ENCODE peak calls at places on chromosomes 16 and 17, in four cellular contexts. S is heart right ventricle, X is tibial nerve, O is fibroblast of lung. G is an unnamed sample. For H3K4me1 and H3K9me3, the result is how much of the 10 kb centered on the place peaks cover.

GRCh38 chr16:66569131-66569530 is 2.9 kb downstream of the CMTM1 start:
- DNase-seq in S (no peak), X (no peak), O (peak), G (no peak)

GRCh38 chr17:4477286-4477791 is 21.3 kb upstream of the SPNS2 start:
- DNase-seq in S (no peak), X (no peak), O (no peak), G (no peak)

GRCh38 chr17:49596613-49597244 is 21.1 kb downstream of the NXPH3 start:
- DNase-seq in S (no peak), X (no peak), O (no peak), G (no peak)

GRCh38 chr17:63446981-63447687 is 1.0 kb upstream of the CYB561 start:
- DNase-seq in S (no peak), X (peak), O (no peak), G (peak)

GRCh38 chr16:73053379-73054130 is 5.6 kb upstream of the ZFHX3 start:
- DNase-seq in S (no peak), X (no peak), O (peak), G (peak)

GRCh38 chr16:11142951-11143740 is 112.9 kb downstream of the SOCS1 start:
- DNase-seq in S (no peak), X (no peak), O (no peak), G (no peak)

GRCh38 chr17:83154311-83155127 is 75.1 kb downstream of the METRNL start:
- DNase-seq in S (no peak), X (peak), O (no peak), G (no peak)

GRCh38 chr17:28871056-28871579 is 16.3 kb downstream of the ERAL1 start:
- DNase-seq in S (no peak), X (no peak), O (no peak), G (no peak)

GRCh38 chr16:71963125-71963875 is 36.9 kb downstream of the PKD1L3 start:
- DNase-seq in S (no peak), X (no peak), O (no peak), G (no peak)

GRCh38 chr17:30273373-30273772 is 18.4 kb downstream of the BLMH start:
- DNase-seq in S (no peak), X (no peak), O (peak), G (no peak)

GRCh38 chr17:56108811-56109284 is 44.4 kb upstream of the ANKFN1 start:
- DNase-seq in S (no peak), X (no peak), O (no peak), G (no peak)

DNA sequence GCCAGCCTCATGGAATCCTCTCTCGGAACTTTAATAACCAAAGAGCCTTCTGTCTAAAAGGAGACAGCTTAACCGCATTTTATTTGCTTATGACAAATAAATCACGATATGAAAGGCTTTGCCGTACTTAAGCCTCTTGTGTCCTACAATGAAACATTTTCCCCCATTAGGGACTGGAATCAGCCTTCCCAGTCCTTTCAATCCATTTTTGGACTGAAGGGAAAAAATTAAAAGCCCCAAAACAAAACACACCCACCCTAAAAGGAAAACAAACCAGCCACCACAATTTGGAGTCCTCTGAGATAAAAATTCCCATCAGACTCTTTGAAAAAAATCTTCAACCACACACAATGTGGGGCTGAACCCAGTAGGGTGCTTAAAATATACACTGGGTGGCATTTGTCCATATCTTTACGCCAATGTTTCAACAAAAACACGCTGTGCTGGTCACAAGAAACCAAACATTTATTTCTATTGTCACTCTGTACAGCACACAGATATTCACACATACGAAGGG is 3.0 kb downstream of the HOXB4 start:
- DNase-seq in S (no peak), X (no peak), O (peak), G (no peak)
- H3K4me3 ChIP-seq in S (no peak), X (peak), O (peak), G (no peak)

DNA sequence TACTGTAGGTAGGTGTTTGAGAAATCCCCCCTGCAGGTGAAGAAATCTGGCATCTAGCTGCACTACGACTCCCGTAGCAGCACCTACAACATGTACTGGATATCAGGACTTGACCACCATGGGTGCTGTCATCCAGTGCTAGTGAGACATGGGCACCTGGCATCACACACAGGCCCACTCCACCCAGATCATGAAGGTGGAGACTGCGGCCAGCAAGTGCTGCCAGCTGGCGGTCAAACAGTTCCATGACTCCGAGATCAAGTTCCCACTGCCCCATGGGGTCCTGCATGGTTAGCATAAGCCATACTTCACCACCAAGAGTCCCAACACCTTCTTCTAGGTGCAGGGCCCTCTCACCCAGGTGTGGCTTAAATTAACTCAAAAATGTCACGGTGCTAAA is 213.0 kb upstream of the C17orf78 start:
- DNase-seq in S (no peak), X (no peak), O (no peak), G (no peak)
- H3K4me1 ChIP-seq in S (under half), X (under half), O (under half), G (under half)

DNA sequence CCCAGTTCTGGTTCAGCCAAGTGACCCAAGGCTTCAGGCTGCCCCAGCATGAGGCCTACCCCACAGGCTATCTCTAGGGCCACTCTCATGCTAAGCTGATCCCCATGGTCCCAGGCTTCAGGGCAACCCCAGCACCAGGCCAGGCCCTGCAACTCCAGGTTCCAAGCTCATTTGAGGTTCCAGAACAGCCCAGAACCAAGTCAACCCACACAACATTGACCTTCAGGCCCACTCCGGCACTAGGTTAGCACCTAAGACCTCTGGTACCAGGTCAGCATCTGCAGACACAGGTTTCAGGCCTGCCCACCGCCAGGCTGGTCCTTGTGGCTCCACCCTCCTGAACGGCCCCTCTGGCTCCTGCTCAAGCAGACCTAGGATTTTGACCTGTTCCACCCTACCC is 421.2 kb downstream of the CDH11 start:
- DNase-seq in S (no peak), X (no peak), O (no peak), G (no peak)
- H3K9me3 ChIP-seq in S (under half), X (under half), O (under half), G (under half)

DNA sequence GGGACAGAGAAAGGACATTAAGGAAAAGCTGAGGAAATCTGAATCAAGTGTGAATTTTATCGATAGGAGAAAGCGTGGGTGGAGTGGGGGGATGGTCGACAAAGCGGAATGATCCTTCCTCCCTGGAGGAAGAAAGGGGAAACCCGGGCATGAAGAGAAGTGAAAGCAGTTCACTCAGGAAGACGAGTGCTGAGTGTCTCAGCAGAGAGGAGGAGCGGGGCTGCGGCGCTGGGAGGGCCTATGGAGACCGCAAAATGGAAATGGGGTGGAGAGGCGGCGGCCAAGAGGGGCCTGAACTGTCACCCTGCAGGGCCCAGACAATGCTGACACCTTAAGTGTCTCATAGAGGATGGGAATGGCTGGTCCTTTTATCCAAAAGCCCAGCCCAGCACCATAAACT is 8.7 kb downstream of the ZDHHC7 start:
- DNase-seq in S (peak), X (peak), O (no peak), G (no peak)
- H3K4me3 ChIP-seq in S (peak), X (peak), O (no peak), G (no peak)

G was measured in cardiac muscle cell.